ENCODE peak calls at places on chromosomes 16 and 17, in ten cellular contexts. One of them, this sample, is unnamed. For H3K4me1, the result is how much of the 10 kb centered on the place peaks cover.

GRCh38 chr17:78896091-78896833 is 6.7 kb downstream of the CEP295NL start:
- DNase-seq in GM23338: no peak
- DNase-seq in lower lobe of right lung: no peak
- DNase-seq in IMR-90: no peak
- DNase-seq in CD8-positive, alpha-beta memory T cell: no peak
- DNase-seq in naive thymus-derived CD4-positive, alpha-beta T cell: no peak
- DNase-seq in testis: peak
- DNase-seq in body of pancreas: no peak
- DNase-seq in fibroblast of lung: no peak
- DNase-seq in ascending aorta: no peak
- DNase-seq in this sample: no peak

GRCh38 chr16:52618753-52619497 is 72.0 kb upstream of the TOX3 start:
- DNase-seq in GM23338: no peak
- DNase-seq in lower lobe of right lung: no peak
- DNase-seq in IMR-90: no peak
- DNase-seq in CD8-positive, alpha-beta memory T cell: no peak
- DNase-seq in naive thymus-derived CD4-positive, alpha-beta T cell: no peak
- DNase-seq in testis: no peak
- DNase-seq in body of pancreas: no peak
- DNase-seq in fibroblast of lung: no peak
- DNase-seq in ascending aorta: no peak
- DNase-seq in this sample: no peak

GRCh38 chr16:15874745-15875314 is 13.6 kb downstream of the CEP20 start:
- DNase-seq in GM23338: peak
- DNase-seq in lower lobe of right lung: no peak
- DNase-seq in IMR-90: peak
- DNase-seq in CD8-positive, alpha-beta memory T cell: no peak
- DNase-seq in naive thymus-derived CD4-positive, alpha-beta T cell: no peak
- DNase-seq in testis: peak
- DNase-seq in body of pancreas: peak
- DNase-seq in fibroblast of lung: peak
- DNase-seq in ascending aorta: no peak
- DNase-seq in this sample: no peak

GRCh38 chr16:22299036-22299435 is 1.8 kb downstream of the POLR3E start:
- DNase-seq in GM23338: no peak
- DNase-seq in lower lobe of right lung: no peak
- DNase-seq in IMR-90: no peak
- DNase-seq in CD8-positive, alpha-beta memory T cell: no peak
- DNase-seq in naive thymus-derived CD4-positive, alpha-beta T cell: no peak
- DNase-seq in testis: no peak
- DNase-seq in body of pancreas: no peak
- DNase-seq in fibroblast of lung: no peak
- DNase-seq in ascending aorta: no peak
- DNase-seq in this sample: no peak

GRCh38 chr16:81527477-81528178 is 83.0 kb downstream of the CMIP start:
- DNase-seq in GM23338: no peak
- DNase-seq in lower lobe of right lung: no peak
- DNase-seq in IMR-90: no peak
- DNase-seq in CD8-positive, alpha-beta memory T cell: no peak
- DNase-seq in naive thymus-derived CD4-positive, alpha-beta T cell: no peak
- DNase-seq in testis: no peak
- DNase-seq in body of pancreas: no peak
- DNase-seq in fibroblast of lung: no peak
- DNase-seq in ascending aorta: no peak
- DNase-seq in this sample: no peak

GRCh38 chr16:67391424-67392300 is 1.6 kb downstream of the TPPP3 start:
- DNase-seq in GM23338: no peak
- DNase-seq in lower lobe of right lung: peak
- DNase-seq in IMR-90: no peak
- DNase-seq in CD8-positive, alpha-beta memory T cell: no peak
- DNase-seq in naive thymus-derived CD4-positive, alpha-beta T cell: no peak
- DNase-seq in testis: no peak
- DNase-seq in body of pancreas: no peak
- DNase-seq in fibroblast of lung: no peak
- DNase-seq in ascending aorta: no peak
- DNase-seq in this sample: no peak

GRCh38 chr17:63696381-63696961 is 3.5 kb downstream of the LIMD2 start:
- DNase-seq in GM23338: peak
- DNase-seq in lower lobe of right lung: no peak
- DNase-seq in IMR-90: no peak
- DNase-seq in CD8-positive, alpha-beta memory T cell: peak
- DNase-seq in naive thymus-derived CD4-positive, alpha-beta T cell: peak
- DNase-seq in testis: peak
- DNase-seq in body of pancreas: peak
- DNase-seq in fibroblast of lung: peak
- DNase-seq in ascending aorta: no peak
- DNase-seq in this sample: no peak

GRCh38 chr16:84190731-84191388 is at the start of gene ADAD2:
- DNase-seq in GM23338: peak
- DNase-seq in lower lobe of right lung: no peak
- DNase-seq in IMR-90: no peak
- DNase-seq in CD8-positive, alpha-beta memory T cell: no peak
- DNase-seq in naive thymus-derived CD4-positive, alpha-beta T cell: no peak
- DNase-seq in testis: peak
- DNase-seq in body of pancreas: no peak
- DNase-seq in fibroblast of lung: no peak
- DNase-seq in ascending aorta: no peak
- DNase-seq in this sample: peak

GRCh38 chr17:7146115-7146514 is 31.5 kb upstream of the ASGR2 start:
- DNase-seq in GM23338: peak
- DNase-seq in lower lobe of right lung: no peak
- DNase-seq in IMR-90: no peak
- DNase-seq in CD8-positive, alpha-beta memory T cell: no peak
- DNase-seq in naive thymus-derived CD4-positive, alpha-beta T cell: no peak
- DNase-seq in testis: no peak
- DNase-seq in body of pancreas: no peak
- DNase-seq in fibroblast of lung: no peak
- DNase-seq in ascending aorta: no peak
- DNase-seq in this sample: no peak

GRCh38 chr16:57770361-57770760 is 31.9 kb downstream of the KIFC3 start:
- DNase-seq in GM23338: no peak
- DNase-seq in lower lobe of right lung: no peak
- DNase-seq in IMR-90: no peak
- DNase-seq in CD8-positive, alpha-beta memory T cell: no peak
- DNase-seq in naive thymus-derived CD4-positive, alpha-beta T cell: no peak
- DNase-seq in testis: no peak
- DNase-seq in body of pancreas: no peak
- DNase-seq in fibroblast of lung: no peak
- DNase-seq in ascending aorta: no peak
- DNase-seq in this sample: no peak

GRCh38 chr17:80527016-80527645 is 17.5 kb upstream of the RPTOR start:
- DNase-seq in GM23338: no peak
- DNase-seq in lower lobe of right lung: no peak
- DNase-seq in IMR-90: peak
- DNase-seq in CD8-positive, alpha-beta memory T cell: no peak
- DNase-seq in naive thymus-derived CD4-positive, alpha-beta T cell: no peak
- DNase-seq in testis: no peak
- DNase-seq in body of pancreas: no peak
- DNase-seq in fibroblast of lung: no peak
- DNase-seq in ascending aorta: no peak
- DNase-seq in this sample: no peak

GRCh38 chr17:66135896-66136295 is 56.0 kb downstream of the CEP112 start:
- DNase-seq in GM23338: no peak
- DNase-seq in lower lobe of right lung: no peak
- DNase-seq in IMR-90: peak
- DNase-seq in CD8-positive, alpha-beta memory T cell: no peak
- DNase-seq in naive thymus-derived CD4-positive, alpha-beta T cell: no peak
- DNase-seq in testis: no peak
- DNase-seq in body of pancreas: no peak
- DNase-seq in fibroblast of lung: no peak
- DNase-seq in ascending aorta: no peak
- DNase-seq in this sample: no peak

GRCh38 chr16:87731607-87732006 is 34.2 kb downstream of the KLHDC4 start:
- DNase-seq in GM23338: no peak
- DNase-seq in lower lobe of right lung: no peak
- DNase-seq in IMR-90: no peak
- DNase-seq in CD8-positive, alpha-beta memory T cell: no peak
- DNase-seq in naive thymus-derived CD4-positive, alpha-beta T cell: no peak
- DNase-seq in testis: no peak
- DNase-seq in body of pancreas: no peak
- DNase-seq in fibroblast of lung: no peak
- DNase-seq in ascending aorta: no peak
- DNase-seq in this sample: no peak

GRCh38 chr17:79189264-79189663 is 114.6 kb downstream of the ENGASE start:
- DNase-seq in GM23338: no peak
- DNase-seq in lower lobe of right lung: no peak
- DNase-seq in IMR-90: no peak
- DNase-seq in CD8-positive, alpha-beta memory T cell: no peak
- DNase-seq in naive thymus-derived CD4-positive, alpha-beta T cell: no peak
- DNase-seq in testis: no peak
- DNase-seq in body of pancreas: no peak
- DNase-seq in fibroblast of lung: no peak
- DNase-seq in ascending aorta: no peak
- DNase-seq in this sample: no peak

GRCh38 chr16:66428682-66429251 is 1.7 kb downstream of the BEAN1 start:
- DNase-seq in GM23338: peak
- DNase-seq in lower lobe of right lung: no peak
- DNase-seq in IMR-90: no peak
- DNase-seq in CD8-positive, alpha-beta memory T cell: no peak
- DNase-seq in naive thymus-derived CD4-positive, alpha-beta T cell: no peak
- DNase-seq in testis: no peak
- DNase-seq in body of pancreas: no peak
- DNase-seq in fibroblast of lung: no peak
- DNase-seq in ascending aorta: no peak
- DNase-seq in this sample: no peak

GRCh38 chr17:64778367-64779290 is 116.5 kb upstream of the SMURF2 start:
- DNase-seq in GM23338: peak
- DNase-seq in lower lobe of right lung: peak
- DNase-seq in IMR-90: no peak
- DNase-seq in CD8-positive, alpha-beta memory T cell: peak
- DNase-seq in naive thymus-derived CD4-positive, alpha-beta T cell: no peak
- DNase-seq in testis: peak
- DNase-seq in body of pancreas: peak
- DNase-seq in fibroblast of lung: no peak
- DNase-seq in ascending aorta: no peak
- DNase-seq in this sample: no peak

GRCh38 chr17:38550661-38551060 is 55.1 kb downstream of the SRCIN1 start:
- DNase-seq in GM23338: no peak
- DNase-seq in lower lobe of right lung: no peak
- DNase-seq in IMR-90: peak
- DNase-seq in CD8-positive, alpha-beta memory T cell: no peak
- DNase-seq in naive thymus-derived CD4-positive, alpha-beta T cell: no peak
- DNase-seq in testis: peak
- DNase-seq in body of pancreas: peak
- DNase-seq in fibroblast of lung: peak
- DNase-seq in ascending aorta: no peak
- DNase-seq in this sample: no peak

GRCh38 chr17:48238933-48239602 is 131.5 kb downstream of the SNX11 start:
- DNase-seq in GM23338: no peak
- DNase-seq in lower lobe of right lung: no peak
- DNase-seq in IMR-90: no peak
- DNase-seq in CD8-positive, alpha-beta memory T cell: no peak
- DNase-seq in naive thymus-derived CD4-positive, alpha-beta T cell: no peak
- DNase-seq in testis: no peak
- DNase-seq in body of pancreas: no peak
- DNase-seq in fibroblast of lung: no peak
- DNase-seq in ascending aorta: no peak
- DNase-seq in this sample: no peak
- H3K4me1 ChIP-seq in GM23338: under half
- H3K4me1 ChIP-seq in lower lobe of right lung: under half
- H3K4me1 ChIP-seq in IMR-90: under half
- H3K4me1 ChIP-seq in CD8-positive, alpha-beta memory T cell: under half
- H3K4me1 ChIP-seq in naive thymus-derived CD4-positive, alpha-beta T cell: under half
- H3K4me1 ChIP-seq in testis: under half
- H3K4me1 ChIP-seq in body of pancreas: under half
- H3K4me1 ChIP-seq in fibroblast of lung: under half
- H3K4me1 ChIP-seq in ascending aorta: under half
- H3K4me1 ChIP-seq in this sample: under half

DNA sequence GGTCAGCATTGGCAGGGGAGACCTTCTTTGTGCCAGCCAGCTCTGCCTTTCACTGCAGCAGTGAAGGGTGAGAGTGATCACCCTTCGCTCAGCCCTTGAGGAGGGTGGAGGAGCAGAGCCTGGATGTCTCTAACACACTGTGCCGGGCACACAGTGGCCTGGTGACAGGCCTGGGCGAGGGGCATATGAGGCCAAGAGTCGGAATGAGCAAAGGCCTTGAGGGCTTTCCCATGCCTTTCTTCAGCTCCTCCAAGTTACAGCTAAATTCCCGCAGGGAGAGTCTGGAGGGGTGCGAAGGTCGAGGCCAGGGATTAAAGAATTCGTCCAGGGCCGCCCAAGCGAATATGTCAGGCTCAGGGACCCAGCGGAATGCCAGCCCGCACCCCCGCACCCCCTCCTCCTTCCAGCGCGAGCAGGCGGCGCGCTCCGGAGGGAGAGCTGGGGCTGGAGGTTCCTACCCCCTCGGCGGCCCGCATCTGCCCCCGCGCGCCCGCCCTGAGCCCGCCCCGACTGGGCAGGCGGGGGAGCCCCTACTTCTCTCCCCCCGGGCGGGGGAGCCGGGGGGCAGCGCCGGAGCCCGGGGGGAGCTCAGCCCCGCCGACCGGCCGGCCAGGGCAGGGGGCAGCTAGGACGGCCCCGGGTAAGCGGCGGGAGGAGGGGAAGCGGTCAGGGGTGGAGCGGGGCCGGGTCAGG is at the start of gene RASL10B:
- DNase-seq in GM23338: peak
- DNase-seq in lower lobe of right lung: peak
- DNase-seq in IMR-90: peak
- DNase-seq in CD8-positive, alpha-beta memory T cell: no peak
- DNase-seq in naive thymus-derived CD4-positive, alpha-beta T cell: peak
- DNase-seq in testis: peak
- DNase-seq in body of pancreas: peak
- DNase-seq in fibroblast of lung: peak
- DNase-seq in ascending aorta: no peak
- DNase-seq in this sample: no peak
- H3K4me3 ChIP-seq in GM23338: peak
- H3K4me3 ChIP-seq in lower lobe of right lung: peak
- H3K4me3 ChIP-seq in IMR-90: peak
- H3K4me3 ChIP-seq in CD8-positive, alpha-beta memory T cell: peak
- H3K4me3 ChIP-seq in naive thymus-derived CD4-positive, alpha-beta T cell: peak
- H3K4me3 ChIP-seq in testis: peak
- H3K4me3 ChIP-seq in body of pancreas: peak
- H3K4me3 ChIP-seq in fibroblast of lung: peak
- H3K4me3 ChIP-seq in ascending aorta: peak
- H3K4me3 ChIP-seq in this sample: peak

GRCh38 chr17:42233994-42234393 is 39.7 kb upstream of the GHDC start:
- DNase-seq in GM23338: no peak
- DNase-seq in lower lobe of right lung: no peak
- DNase-seq in IMR-90: no peak
- DNase-seq in CD8-positive, alpha-beta memory T cell: no peak
- DNase-seq in naive thymus-derived CD4-positive, alpha-beta T cell: no peak
- DNase-seq in testis: no peak
- DNase-seq in body of pancreas: no peak
- DNase-seq in fibroblast of lung: no peak
- DNase-seq in ascending aorta: no peak
- DNase-seq in this sample: no peak
- H3K27ac ChIP-seq in GM23338: no peak
- H3K27ac ChIP-seq in lower lobe of right lung: no peak
- H3K27ac ChIP-seq in IMR-90: no peak
- H3K27ac ChIP-seq in CD8-positive, alpha-beta memory T cell: no peak
- H3K27ac ChIP-seq in naive thymus-derived CD4-positive, alpha-beta T cell: no peak
- H3K27ac ChIP-seq in testis: no peak
- H3K27ac ChIP-seq in body of pancreas: no peak
- H3K27ac ChIP-seq in fibroblast of lung: no peak
- H3K27ac ChIP-seq in ascending aorta: no peak
- H3K27ac ChIP-seq in this sample: no peak

DNA sequence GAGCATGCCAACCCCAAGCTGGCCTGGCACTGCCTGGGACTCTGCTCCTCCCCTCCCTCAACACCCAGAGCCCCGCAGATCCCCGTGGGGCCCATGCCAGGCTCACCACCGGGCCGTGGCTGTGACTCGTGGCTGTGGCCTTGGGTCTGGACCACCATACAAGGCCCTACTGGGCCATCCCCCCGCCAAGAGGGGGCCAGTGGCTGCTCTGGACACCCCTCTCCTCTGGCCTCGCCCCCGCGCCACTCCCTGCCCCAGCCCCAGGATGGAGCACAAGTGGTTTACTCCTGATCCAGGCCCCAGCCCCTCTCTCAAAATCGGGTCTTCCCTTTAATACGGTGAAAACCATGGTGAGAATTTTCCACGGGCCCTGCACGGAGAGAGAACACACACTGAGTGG is 3.0 kb downstream of the PABPN1L start:
- DNase-seq in GM23338: no peak
- DNase-seq in lower lobe of right lung: no peak
- DNase-seq in IMR-90: no peak
- DNase-seq in CD8-positive, alpha-beta memory T cell: no peak
- DNase-seq in naive thymus-derived CD4-positive, alpha-beta T cell: no peak
- DNase-seq in testis: no peak
- DNase-seq in body of pancreas: no peak
- DNase-seq in fibroblast of lung: no peak
- DNase-seq in ascending aorta: no peak
- DNase-seq in this sample: no peak
- H3K4me1 ChIP-seq in GM23338: under half
- H3K4me1 ChIP-seq in lower lobe of right lung: under half
- H3K4me1 ChIP-seq in IMR-90: under half
- H3K4me1 ChIP-seq in CD8-positive, alpha-beta memory T cell: under half
- H3K4me1 ChIP-seq in naive thymus-derived CD4-positive, alpha-beta T cell: under half
- H3K4me1 ChIP-seq in testis: under half
- H3K4me1 ChIP-seq in body of pancreas: under half
- H3K4me1 ChIP-seq in fibroblast of lung: under half
- H3K4me1 ChIP-seq in ascending aorta: under half
- H3K4me1 ChIP-seq in this sample: under half

This sample was measured in iPS DF 6.9.